ENCODE peak calls at places on chromosomes 5 and 9, in four cellular contexts. One of them, this sample, is unnamed.

GRCh38 chr9:119004618-119004990 is 364.6 kb downstream of the BRINP1 start:
- DNase-seq in GM12892: no peak
- DNase-seq in GM12891: no peak
- DNase-seq in GM23338: no peak
- DNase-seq in this sample: no peak

GRCh38 chr9:133733421-133734250 is 4.5 kb downstream of the SARDH start:
- DNase-seq in GM12892: no peak
- DNase-seq in GM12891: no peak
- DNase-seq in GM23338: no peak
- DNase-seq in this sample: no peak

GRCh38 chr5:141878771-141879759 is 855 bp upstream of the PCDH1 start:
- DNase-seq in GM12892: no peak
- DNase-seq in GM12891: peak; percentile 61
- DNase-seq in GM23338: peak; percentile 97
- DNase-seq in this sample: peak; percentile 92

GRCh38 chr5:68534131-68534940 is 318.8 kb downstream of the PIK3R1 start:
- DNase-seq in GM12892: no peak
- DNase-seq in GM12891: no peak
- DNase-seq in GM23338: no peak
- DNase-seq in this sample: no peak

GRCh38 chr5:112762113-112762810 is 24.6 kb downstream of the APC start:
- DNase-seq in GM12892: no peak
- DNase-seq in GM12891: no peak
- DNase-seq in GM23338: no peak
- DNase-seq in this sample: no peak

GRCh38 chr9:101114317-101114716 is 85.8 kb downstream of the PLPPR1 start:
- DNase-seq in GM12892: no peak
- DNase-seq in GM12891: no peak
- DNase-seq in GM23338: peak; percentile 16
- DNase-seq in this sample: no peak

GRCh38 chr5:56479701-56480304 is 246.7 kb upstream of the ANKRD55 start:
- DNase-seq in GM12892: no peak
- DNase-seq in GM12891: no peak
- DNase-seq in GM23338: no peak
- DNase-seq in this sample: peak; percentile 19

GRCh38 chr5:153546566-153546965 is 56.1 kb downstream of the GRIA1 start:
- DNase-seq in GM12892: no peak
- DNase-seq in GM12891: no peak
- DNase-seq in GM23338: no peak
- DNase-seq in this sample: no peak

GRCh38 chr5:127256886-127257597 is 33.6 kb upstream of the MEGF10 start:
- DNase-seq in GM12892: no peak
- DNase-seq in GM12891: no peak
- DNase-seq in GM23338: peak; percentile 45
- DNase-seq in this sample: no peak

GRCh38 chr5:178118345-178118744 is 5.0 kb downstream of the N4BP3 start:
- DNase-seq in GM12892: no peak
- DNase-seq in GM12891: no peak
- DNase-seq in GM23338: no peak
- DNase-seq in this sample: peak; percentile 71

GRCh38 chr5:415928-416635 is 26.9 kb upstream of the EXOC3 start:
- DNase-seq in GM12892: no peak
- DNase-seq in GM12891: no peak
- DNase-seq in GM23338: no peak
- DNase-seq in this sample: no peak

GRCh38 chr5:132498152-132498551 is 7.6 kb upstream of the IRF1 start:
- DNase-seq in GM12892: no peak
- DNase-seq in GM12891: no peak
- DNase-seq in GM23338: no peak
- DNase-seq in this sample: peak; percentile 37

GRCh38 chr9:137389428-137389746 is 33.6 kb downstream of the EXD3 start:
- DNase-seq in GM12892: no peak
- DNase-seq in GM12891: no peak
- DNase-seq in GM23338: no peak
- DNase-seq in this sample: no peak

GRCh38 chr5:181114844-181115778 is 15.9 kb downstream of the OR2V1 start:
- DNase-seq in GM12892: no peak
- DNase-seq in GM12891: no peak
- DNase-seq in GM23338: peak; percentile 68
- DNase-seq in this sample: peak; percentile 40

GRCh38 chr9:131961496-131961880 is 118.2 kb downstream of the MED27 start:
- DNase-seq in GM12892: no peak
- DNase-seq in GM12891: no peak
- DNase-seq in GM23338: no peak
- DNase-seq in this sample: no peak

GRCh38 chr9:131965841-131966240 is 113.8 kb downstream of the MED27 start:
- DNase-seq in GM12892: no peak
- DNase-seq in GM12891: no peak
- DNase-seq in GM23338: peak; percentile 49
- DNase-seq in this sample: no peak

GRCh38 chr9:131965101-131965500 is 114.6 kb downstream of the MED27 start:
- DNase-seq in GM12892: no peak
- DNase-seq in GM12891: no peak
- DNase-seq in GM23338: no peak
- DNase-seq in this sample: no peak

GRCh38 chr9:131960805-131961495 is 118.7 kb downstream of the MED27 start:
- DNase-seq in GM12892: no peak
- DNase-seq in GM12891: no peak
- DNase-seq in GM23338: no peak
- DNase-seq in this sample: no peak

GRCh38 chr9:131963087-131963715 is 116.5 kb downstream of the MED27 start:
- DNase-seq in GM12892: no peak
- DNase-seq in GM12891: no peak
- DNase-seq in GM23338: no peak
- DNase-seq in this sample: no peak
- TF ChIP-seq POLR2AphosphoS5 in GM12892: no peak
- TF ChIP-seq POLR2AphosphoS5 in GM12891: no peak
- TF ChIP-seq POLR2AphosphoS5 in GM23338: no peak
- TF ChIP-seq POLR2AphosphoS5 in this sample: no peak

GRCh38 chr9:132042324-132042723 is 37.3 kb downstream of the MED27 start:
- DNase-seq in GM12892: no peak
- DNase-seq in GM12891: no peak
- DNase-seq in GM23338: no peak
- DNase-seq in this sample: peak; percentile 82
- TF ChIP-seq POLR2AphosphoS5 in GM12892: no peak
- TF ChIP-seq POLR2AphosphoS5 in GM12891: no peak
- TF ChIP-seq POLR2AphosphoS5 in GM23338: no peak
- TF ChIP-seq POLR2AphosphoS5 in this sample: peak; percentile 77

GRCh38 chr5:111072949-111073682 is 1.6 kb downstream of the TSLP start:
- DNase-seq in GM12892: no peak
- DNase-seq in GM12891: no peak
- DNase-seq in GM23338: peak; percentile 85
- DNase-seq in this sample: no peak

GRCh38 chr5:111074244-111074643 is 2.7 kb downstream of the TSLP start:
- DNase-seq in GM12892: no peak
- DNase-seq in GM12891: no peak
- DNase-seq in GM23338: no peak
- DNase-seq in this sample: no peak

GRCh38 chr5:111076076-111076475 is 4.6 kb downstream of the TSLP start:
- DNase-seq in GM12892: no peak
- DNase-seq in GM12891: no peak
- DNase-seq in GM23338: no peak
- DNase-seq in this sample: no peak

GRCh38 chr5:111077678-111078077 is 6.2 kb downstream of the TSLP start:
- DNase-seq in GM12892: no peak
- DNase-seq in GM12891: no peak
- DNase-seq in GM23338: no peak
- DNase-seq in this sample: no peak

DNA sequence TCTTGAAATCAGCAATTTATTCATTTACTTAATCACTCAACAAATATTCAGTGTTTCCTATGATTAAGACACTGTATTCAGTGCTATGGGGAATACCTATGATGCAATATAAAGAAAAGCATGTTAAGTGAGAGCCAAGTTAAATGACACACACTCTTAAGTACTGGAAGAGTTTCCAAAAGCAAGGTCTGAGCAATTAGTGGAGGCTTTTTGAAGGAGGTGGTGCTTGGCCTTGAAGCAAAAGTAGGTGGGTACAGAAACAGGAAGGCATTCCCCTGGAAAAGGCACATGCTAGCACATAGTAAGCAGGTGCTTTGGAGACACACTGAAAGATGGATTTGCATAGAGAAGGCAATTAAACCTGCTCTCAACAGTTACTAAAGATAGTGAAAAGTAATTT is 4.0 kb downstream of the TSLP start:
- DNase-seq in GM12892: no peak
- DNase-seq in GM12891: no peak
- DNase-seq in GM23338: no peak
- DNase-seq in this sample: no peak
- TF ChIP-seq POLR2AphosphoS5 in GM12892: no peak
- TF ChIP-seq POLR2AphosphoS5 in GM12891: no peak
- TF ChIP-seq POLR2AphosphoS5 in GM23338: no peak
- TF ChIP-seq POLR2AphosphoS5 in this sample: no peak

GRCh38 chr5:138553437-138554095 is 10.5 kb upstream of the ETF1 start:
- DNase-seq in GM12892: no peak
- DNase-seq in GM12891: no peak
- DNase-seq in GM23338: no peak
- DNase-seq in this sample: no peak
- TF ChIP-seq POLR2AphosphoS5 in GM12892: no peak
- TF ChIP-seq POLR2AphosphoS5 in GM12891: peak; percentile 62
- TF ChIP-seq POLR2AphosphoS5 in GM23338: peak; percentile 38
- TF ChIP-seq POLR2AphosphoS5 in this sample: peak; percentile 50

DNA sequence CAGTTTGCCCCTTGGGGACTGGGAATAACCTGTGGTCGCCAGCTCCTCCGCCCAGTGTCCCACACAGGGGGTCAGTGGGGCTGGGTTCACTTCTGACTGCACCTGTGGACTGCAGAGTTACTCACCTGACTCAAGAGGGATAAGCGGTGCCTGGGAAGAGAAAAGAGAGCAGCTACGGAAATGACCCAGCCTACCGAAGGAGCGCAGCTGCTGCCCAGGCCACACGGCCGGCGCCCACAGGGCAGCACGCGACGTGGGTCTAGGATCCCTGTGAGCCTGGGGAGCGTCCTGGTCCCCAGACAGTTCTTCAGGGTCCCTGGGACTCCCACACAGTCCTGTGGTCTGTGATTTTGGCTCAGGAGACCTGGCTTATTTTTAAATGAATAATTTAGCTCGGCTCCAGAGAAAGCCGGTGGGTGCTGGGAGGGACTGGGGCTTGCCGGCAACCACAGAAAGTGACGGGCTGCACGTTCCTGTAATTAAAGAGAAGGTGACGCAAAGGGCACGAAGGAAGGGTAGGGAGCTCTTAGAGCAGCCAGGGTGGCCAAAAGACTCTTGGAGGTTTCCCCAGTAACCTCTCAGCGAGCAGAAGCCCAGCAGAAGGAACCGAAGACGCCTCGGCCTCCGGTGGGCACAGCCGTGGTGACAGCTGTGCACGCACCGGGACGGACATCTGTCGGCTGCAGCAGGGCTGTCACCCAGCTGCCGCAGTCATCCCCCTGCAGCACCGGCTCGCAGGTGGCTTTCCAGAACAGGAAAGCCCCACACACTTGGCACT is 97.5 kb upstream of the FCN2 start:
- DNase-seq in GM12892: no peak
- DNase-seq in GM12891: no peak
- DNase-seq in GM23338: no peak
- DNase-seq in this sample: no peak
- TF ChIP-seq POLR2AphosphoS5 in GM12892: no peak
- TF ChIP-seq POLR2AphosphoS5 in GM12891: no peak
- TF ChIP-seq POLR2AphosphoS5 in GM23338: no peak
- TF ChIP-seq POLR2AphosphoS5 in this sample: no peak

GRCh38 chr5:1524799-1525623 is 1.3 kb upstream of the LPCAT1 start:
- DNase-seq in GM12892: no peak
- DNase-seq in GM12891: no peak
- DNase-seq in GM23338: no peak
- DNase-seq in this sample: no peak

GRCh38 chr5:1523480-1523792 is 324 bp downstream of the LPCAT1 start:
- DNase-seq in GM12892: no peak
- DNase-seq in GM12891: no peak
- DNase-seq in GM23338: no peak
- DNase-seq in this sample: no peak

GRCh38 chr5:1524481-1524798 is 680 bp upstream of the LPCAT1 start:
- DNase-seq in GM12892: no peak
- DNase-seq in GM12891: no peak
- DNase-seq in GM23338: peak; percentile 39
- DNase-seq in this sample: no peak

GRCh38 chr5:1522601-1523479 is 920 bp downstream of the LPCAT1 start:
- DNase-seq in GM12892: no peak
- DNase-seq in GM12891: no peak
- DNase-seq in GM23338: no peak
- DNase-seq in this sample: no peak

GRCh38 chr5:1523793-1524480 is at the start of gene LPCAT1:
- DNase-seq in GM12892: peak; percentile 85
- DNase-seq in GM12891: peak; percentile 89
- DNase-seq in GM23338: peak; percentile 86
- DNase-seq in this sample: peak; percentile 70
- TF ChIP-seq POLR2AphosphoS5 in GM12892: peak; percentile 35
- TF ChIP-seq POLR2AphosphoS5 in GM12891: peak; percentile 55
- TF ChIP-seq POLR2AphosphoS5 in GM23338: peak; percentile 51
- TF ChIP-seq POLR2AphosphoS5 in this sample: no peak

GRCh38 chr9:36415822-36416515 is 15.9 kb upstream of the RNF38 start:
- DNase-seq in GM12892: no peak
- DNase-seq in GM12891: no peak
- DNase-seq in GM23338: peak; percentile 84
- DNase-seq in this sample: no peak

GRCh38 chr9:36416870-36417269 is 16.8 kb upstream of the RNF38 start:
- DNase-seq in GM12892: no peak
- DNase-seq in GM12891: no peak
- DNase-seq in GM23338: no peak
- DNase-seq in this sample: no peak
- TF ChIP-seq POLR2AphosphoS5 in GM12892: no peak
- TF ChIP-seq POLR2AphosphoS5 in GM12891: no peak
- TF ChIP-seq POLR2AphosphoS5 in GM23338: no peak
- TF ChIP-seq POLR2AphosphoS5 in this sample: no peak

GRCh38 chr5:134138416-134139376 is 24.2 kb downstream of the TCF7 start:
- DNase-seq in GM12892: peak; percentile 63
- DNase-seq in GM12891: peak; percentile 62
- DNase-seq in GM23338: no peak
- DNase-seq in this sample: no peak
- TF ChIP-seq POLR2AphosphoS5 in GM12892: peak; percentile 82
- TF ChIP-seq POLR2AphosphoS5 in GM12891: no peak
- TF ChIP-seq POLR2AphosphoS5 in GM23338: no peak
- TF ChIP-seq POLR2AphosphoS5 in this sample: no peak